ENCODE peak calls at places on chromosomes 5 and 9, in six cellular contexts. One of them, this sample, is unnamed.
A peak's percentile ranks its signal among the peaks of the same experiment; 100 is the strongest.

GRCh38 chr5:72063219-72063819 is 44.0 kb upstream of the MAP1B start:
- DNase-seq in heart left ventricle: no peak
- DNase-seq in transverse colon: no peak
- DNase-seq in lower leg skin: no peak
- DNase-seq in fibroblast of lung: peak; percentile 26
- DNase-seq in upper lobe of right lung: no peak
- DNase-seq in this sample: peak; percentile 57

GRCh38 chr9:83247732-83248131 is 184.8 kb upstream of the RASEF start:
- DNase-seq in heart left ventricle: no peak
- DNase-seq in transverse colon: no peak
- DNase-seq in lower leg skin: no peak
- DNase-seq in fibroblast of lung: no peak
- DNase-seq in upper lobe of right lung: no peak
- DNase-seq in this sample: no peak

GRCh38 chr5:172008689-172009141 is 2.3 kb upstream of the FBXW11 start:
- DNase-seq in heart left ventricle: no peak
- DNase-seq in transverse colon: no peak
- DNase-seq in lower leg skin: no peak
- DNase-seq in fibroblast of lung: peak; percentile 75
- DNase-seq in upper lobe of right lung: no peak
- DNase-seq in this sample: no peak

GRCh38 chr9:89617978-89618377 is 13.2 kb downstream of the GADD45G start:
- DNase-seq in heart left ventricle: no peak
- DNase-seq in transverse colon: no peak
- DNase-seq in lower leg skin: no peak
- DNase-seq in fibroblast of lung: no peak
- DNase-seq in upper lobe of right lung: peak; percentile 69
- DNase-seq in this sample: no peak

GRCh38 chr5:53994148-53994547 is 316.2 kb downstream of the ARL15 start:
- DNase-seq in heart left ventricle: no peak
- DNase-seq in transverse colon: no peak
- DNase-seq in lower leg skin: no peak
- DNase-seq in fibroblast of lung: peak; percentile 62
- DNase-seq in upper lobe of right lung: no peak
- DNase-seq in this sample: no peak

GRCh38 chr9:90088411-90088810 is 483.6 kb downstream of the GADD45G start:
- DNase-seq in heart left ventricle: no peak
- DNase-seq in transverse colon: no peak
- DNase-seq in lower leg skin: no peak
- DNase-seq in fibroblast of lung: no peak
- DNase-seq in upper lobe of right lung: no peak
- DNase-seq in this sample: no peak

GRCh38 chr9:19994296-19994695 is 205.5 kb upstream of the SLC24A2 start:
- DNase-seq in heart left ventricle: no peak
- DNase-seq in transverse colon: no peak
- DNase-seq in lower leg skin: no peak
- DNase-seq in fibroblast of lung: peak; percentile 78
- DNase-seq in upper lobe of right lung: no peak
- DNase-seq in this sample: no peak

GRCh38 chr5:133870661-133871060 is 97.8 kb downstream of the C5orf15 start:
- DNase-seq in heart left ventricle: no peak
- DNase-seq in transverse colon: no peak
- DNase-seq in lower leg skin: no peak
- DNase-seq in fibroblast of lung: peak; percentile 98
- DNase-seq in upper lobe of right lung: peak; percentile 20
- DNase-seq in this sample: no peak

GRCh38 chr9:94802795-94803194 is 76.3 kb downstream of the AOPEP start:
- DNase-seq in heart left ventricle: no peak
- DNase-seq in transverse colon: no peak
- DNase-seq in lower leg skin: no peak
- DNase-seq in fibroblast of lung: peak; percentile 92
- DNase-seq in upper lobe of right lung: no peak
- DNase-seq in this sample: no peak

GRCh38 chr5:36370073-36370472 is 68.4 kb upstream of the RANBP3L start:
- DNase-seq in heart left ventricle: no peak
- DNase-seq in transverse colon: no peak
- DNase-seq in lower leg skin: no peak
- DNase-seq in fibroblast of lung: no peak
- DNase-seq in upper lobe of right lung: no peak
- DNase-seq in this sample: no peak

GRCh38 chr9:108235599-108235998 is 620.2 kb downstream of the ACTL7B start:
- DNase-seq in heart left ventricle: no peak
- DNase-seq in transverse colon: no peak
- DNase-seq in lower leg skin: no peak
- DNase-seq in fibroblast of lung: no peak
- DNase-seq in upper lobe of right lung: no peak
- DNase-seq in this sample: no peak

GRCh38 chr5:93626801-93627200 is 43.8 kb downstream of the NR2F1 start:
- DNase-seq in heart left ventricle: no peak
- DNase-seq in transverse colon: no peak
- DNase-seq in lower leg skin: no peak
- DNase-seq in fibroblast of lung: no peak
- DNase-seq in upper lobe of right lung: no peak
- DNase-seq in this sample: no peak

GRCh38 chr9:132486706-132487350 is 76.8 kb downstream of the CFAP77 start:
- DNase-seq in heart left ventricle: no peak
- DNase-seq in transverse colon: no peak
- DNase-seq in lower leg skin: no peak
- DNase-seq in fibroblast of lung: no peak
- DNase-seq in upper lobe of right lung: no peak
- DNase-seq in this sample: no peak

GRCh38 chr5:79806741-79807140 is 117.1 kb downstream of the CMYA5 start:
- DNase-seq in heart left ventricle: no peak
- DNase-seq in transverse colon: no peak
- DNase-seq in lower leg skin: no peak
- DNase-seq in fibroblast of lung: peak; percentile 33
- DNase-seq in upper lobe of right lung: no peak
- DNase-seq in this sample: no peak

GRCh38 chr5:96661101-96661840 is 905 bp upstream of the CAST start:
- DNase-seq in heart left ventricle: no peak
- DNase-seq in transverse colon: peak; percentile 39
- DNase-seq in lower leg skin: peak; percentile 31
- DNase-seq in fibroblast of lung: peak; percentile 55
- DNase-seq in upper lobe of right lung: no peak
- DNase-seq in this sample: peak; percentile 38

GRCh38 chr5:124605516-124605915 is 140.9 kb downstream of the ZNF608 start:
- DNase-seq in heart left ventricle: peak; percentile 67
- DNase-seq in transverse colon: no peak
- DNase-seq in lower leg skin: peak; percentile 56
- DNase-seq in fibroblast of lung: peak; percentile 47
- DNase-seq in upper lobe of right lung: no peak
- DNase-seq in this sample: no peak

GRCh38 chr5:133742370-133743036 is 130.2 kb upstream of the FSTL4 start:
- DNase-seq in heart left ventricle: no peak
- DNase-seq in transverse colon: peak; percentile 11
- DNase-seq in lower leg skin: no peak
- DNase-seq in fibroblast of lung: no peak
- DNase-seq in upper lobe of right lung: no peak
- DNase-seq in this sample: peak; percentile 50

GRCh38 chr5:1445313-1445894 is at the start of gene SLC6A3:
- DNase-seq in heart left ventricle: no peak
- DNase-seq in transverse colon: peak; percentile 21
- DNase-seq in lower leg skin: no peak
- DNase-seq in fibroblast of lung: no peak
- DNase-seq in upper lobe of right lung: peak; percentile 65
- DNase-seq in this sample: no peak

GRCh38 chr9:91844170-91844569 is 105.9 kb downstream of the ROR2 start:
- DNase-seq in heart left ventricle: peak; percentile 65
- DNase-seq in transverse colon: peak; percentile 32
- DNase-seq in lower leg skin: no peak
- DNase-seq in fibroblast of lung: no peak
- DNase-seq in upper lobe of right lung: no peak
- DNase-seq in this sample: no peak

GRCh38 chr5:144191998-144192397 is 21.3 kb downstream of the KCTD16 start:
- DNase-seq in heart left ventricle: no peak
- DNase-seq in transverse colon: no peak
- DNase-seq in lower leg skin: no peak
- DNase-seq in fibroblast of lung: peak; percentile 73
- DNase-seq in upper lobe of right lung: no peak
- DNase-seq in this sample: no peak

GRCh38 chr5:92916036-92916435 is 665.0 kb downstream of the NR2F1-AS1 start:
- DNase-seq in heart left ventricle: no peak
- DNase-seq in transverse colon: no peak
- DNase-seq in lower leg skin: no peak
- DNase-seq in fibroblast of lung: peak; percentile 33
- DNase-seq in upper lobe of right lung: no peak
- DNase-seq in this sample: no peak

GRCh38 chr5:111857633-111858032 is 100.6 kb upstream of the NREP start:
- DNase-seq in heart left ventricle: no peak
- DNase-seq in transverse colon: no peak
- DNase-seq in lower leg skin: no peak
- DNase-seq in fibroblast of lung: no peak
- DNase-seq in upper lobe of right lung: no peak
- DNase-seq in this sample: no peak

GRCh38 chr9:117907420-117907819 is 203.2 kb downstream of the TLR4 start:
- DNase-seq in heart left ventricle: no peak
- DNase-seq in transverse colon: no peak
- DNase-seq in lower leg skin: no peak
- DNase-seq in fibroblast of lung: no peak
- DNase-seq in upper lobe of right lung: no peak
- DNase-seq in this sample: no peak

GRCh38 chr5:11955386-11955785 is 51.1 kb upstream of the CTNND2 start:
- DNase-seq in heart left ventricle: no peak
- DNase-seq in transverse colon: no peak
- DNase-seq in lower leg skin: no peak
- DNase-seq in fibroblast of lung: peak; percentile 65
- DNase-seq in upper lobe of right lung: no peak
- DNase-seq in this sample: no peak

GRCh38 chr9:10875752-10876151 is 262.9 kb upstream of the PTPRD start:
- DNase-seq in heart left ventricle: no peak
- DNase-seq in transverse colon: no peak
- DNase-seq in lower leg skin: no peak
- DNase-seq in fibroblast of lung: peak; percentile 16
- DNase-seq in upper lobe of right lung: no peak
- DNase-seq in this sample: no peak

GRCh38 chr5:157556615-157557418 is 18.8 kb downstream of the ADAM19 start:
- DNase-seq in heart left ventricle: no peak
- DNase-seq in transverse colon: no peak
- DNase-seq in lower leg skin: no peak
- DNase-seq in fibroblast of lung: peak; percentile 34
- DNase-seq in upper lobe of right lung: no peak
- DNase-seq in this sample: no peak

GRCh38 chr5:178492278-178492677 is 97.9 kb downstream of the COL23A1 start:
- DNase-seq in heart left ventricle: no peak
- DNase-seq in transverse colon: no peak
- DNase-seq in lower leg skin: no peak
- DNase-seq in fibroblast of lung: no peak
- DNase-seq in upper lobe of right lung: no peak
- DNase-seq in this sample: no peak

GRCh38 chr9:116027096-116027495 is 126.5 kb upstream of the PAPPA start:
- DNase-seq in heart left ventricle: no peak
- DNase-seq in transverse colon: no peak
- DNase-seq in lower leg skin: no peak
- DNase-seq in fibroblast of lung: peak; percentile 24
- DNase-seq in upper lobe of right lung: no peak
- DNase-seq in this sample: no peak

GRCh38 chr5:9712506-9713285 is 82.5 kb upstream of the TAS2R1 start:
- DNase-seq in heart left ventricle: no peak
- DNase-seq in transverse colon: no peak
- DNase-seq in lower leg skin: no peak
- DNase-seq in fibroblast of lung: peak; percentile 86
- DNase-seq in upper lobe of right lung: no peak
- DNase-seq in this sample: peak; percentile 65

GRCh38 chr9:109452761-109453160 is 45.3 kb downstream of the PTPN3 start:
- DNase-seq in heart left ventricle: no peak
- DNase-seq in transverse colon: no peak
- DNase-seq in lower leg skin: no peak
- DNase-seq in fibroblast of lung: peak; percentile 71
- DNase-seq in upper lobe of right lung: no peak
- DNase-seq in this sample: peak; percentile 48

GRCh38 chr5:135191084-135191826 is 157.2 kb upstream of the PITX1 start:
- DNase-seq in heart left ventricle: peak; percentile 69
- DNase-seq in transverse colon: peak; percentile 81
- DNase-seq in lower leg skin: peak; percentile 35
- DNase-seq in fibroblast of lung: peak; percentile 72
- DNase-seq in upper lobe of right lung: peak; percentile 88
- DNase-seq in this sample: peak; percentile 90

GRCh38 chr9:112408285-112408684 is 28.4 kb downstream of the HSDL2 start:
- DNase-seq in heart left ventricle: no peak
- DNase-seq in transverse colon: no peak
- DNase-seq in lower leg skin: no peak
- DNase-seq in fibroblast of lung: no peak
- DNase-seq in upper lobe of right lung: no peak
- DNase-seq in this sample: no peak

GRCh38 chr5:78647411-78647818 is 1.2 kb downstream of the LHFPL2 start:
- DNase-seq in heart left ventricle: no peak
- DNase-seq in transverse colon: peak; percentile 59
- DNase-seq in lower leg skin: no peak
- DNase-seq in fibroblast of lung: peak; percentile 54
- DNase-seq in upper lobe of right lung: no peak
- DNase-seq in this sample: no peak

GRCh38 chr9:75930766-75931311 is 40.4 kb downstream of the PCSK5 start:
- DNase-seq in heart left ventricle: no peak
- DNase-seq in transverse colon: no peak
- DNase-seq in lower leg skin: no peak
- DNase-seq in fibroblast of lung: peak; percentile 36
- DNase-seq in upper lobe of right lung: peak; percentile 66
- DNase-seq in this sample: no peak
- H3K4me3 ChIP-seq in heart left ventricle: no peak overlapping the region
- H3K4me3 ChIP-seq in transverse colon: no peak overlapping the region
- H3K4me3 ChIP-seq in lower leg skin: no peak overlapping the region
- H3K4me3 ChIP-seq in fibroblast of lung: no peak overlapping the region
- H3K4me3 ChIP-seq in upper lobe of right lung: no peak overlapping the region
- H3K4me3 ChIP-seq in this sample: no peak overlapping the region

DNA sequence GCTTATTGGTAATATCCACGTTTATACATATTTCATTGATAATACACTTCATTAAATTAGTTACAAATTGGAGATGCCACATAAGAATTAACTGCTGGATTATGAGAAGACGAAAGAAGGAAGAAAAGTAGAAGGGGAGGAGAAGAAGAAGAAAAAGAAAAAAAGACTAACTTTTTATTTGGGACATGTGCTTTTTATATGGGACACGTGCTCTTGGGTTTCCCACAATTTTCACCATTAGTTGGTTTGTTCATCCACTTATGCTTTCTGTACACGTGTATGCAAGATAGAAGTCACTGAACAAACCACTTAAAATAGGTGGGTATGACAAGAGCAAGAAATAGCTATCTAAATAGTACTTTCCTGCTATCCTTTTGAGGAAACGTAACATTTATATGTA is 98.6 kb downstream of the MRPS30 start:
- DNase-seq in heart left ventricle: no peak
- DNase-seq in transverse colon: no peak
- DNase-seq in lower leg skin: no peak
- DNase-seq in fibroblast of lung: no peak
- DNase-seq in upper lobe of right lung: no peak
- DNase-seq in this sample: no peak
- TF ChIP-seq CTCF in heart left ventricle: no peak
- TF ChIP-seq CTCF in transverse colon: no peak
- TF ChIP-seq CTCF in lower leg skin: no peak
- TF ChIP-seq CTCF in fibroblast of lung: no peak
- TF ChIP-seq CTCF in upper lobe of right lung: no peak
- TF ChIP-seq CTCF in this sample: no peak

GRCh38 chr9:101442248-101443136 is 6.9 kb upstream of the ALDOB start:
- DNase-seq in heart left ventricle: peak; percentile 62
- DNase-seq in transverse colon: no peak
- DNase-seq in lower leg skin: no peak
- DNase-seq in fibroblast of lung: no peak
- DNase-seq in upper lobe of right lung: no peak
- DNase-seq in this sample: no peak
- H3K4me3 ChIP-seq in heart left ventricle: no peak overlapping the region
- H3K4me3 ChIP-seq in transverse colon: no peak overlapping the region
- H3K4me3 ChIP-seq in lower leg skin: no peak overlapping the region
- H3K4me3 ChIP-seq in fibroblast of lung: no peak overlapping the region
- H3K4me3 ChIP-seq in upper lobe of right lung: no peak overlapping the region
- H3K4me3 ChIP-seq in this sample: no peak overlapping the region

GRCh38 chr5:149960272-149961185 is at the start of gene SLC26A2:
- DNase-seq in heart left ventricle: peak; percentile 98
- DNase-seq in transverse colon: peak; percentile 98
- DNase-seq in lower leg skin: peak; percentile 97
- DNase-seq in fibroblast of lung: peak; percentile 98
- DNase-seq in upper lobe of right lung: peak; percentile 99
- DNase-seq in this sample: peak; percentile 99
- TF ChIP-seq CTCF in heart left ventricle: no peak
- TF ChIP-seq CTCF in transverse colon: no peak
- TF ChIP-seq CTCF in lower leg skin: no peak
- TF ChIP-seq CTCF in fibroblast of lung: no peak
- TF ChIP-seq CTCF in upper lobe of right lung: no peak
- TF ChIP-seq CTCF in this sample: no peak